ENCODE peak calls at places on chromosomes 7 and 10, in six cellular contexts. S, K, R, A, T and N are unnamed samples.

GRCh38 chr10:97185326-97186058 is at the start of gene SLIT1:
- DNase-seq in S (no peak), K (no peak), R (no peak), A (no peak), T (no peak), N (no peak)

GRCh38 chr7:52838981-52839411 is 196.4 kb upstream of the POM121L12 start:
- DNase-seq in S (no peak), K (no peak), R (no peak), A (no peak), T (no peak), N (peak; percentile 25)

GRCh38 chr7:127862540-127862939 is 168.7 kb downstream of the LRRC4 start:
- DNase-seq in S (no peak), K (no peak), R (no peak), A (no peak), T (no peak), N (no peak)

GRCh38 chr10:122078965-122079401 is 90.0 kb downstream of the TACC2 start:
- DNase-seq in S (no peak), K (no peak), R (no peak), A (no peak), T (no peak), N (no peak)

GRCh38 chr10:129764011-129764900 is 199.8 kb downstream of the EBF3 start:
- DNase-seq in S (no peak), K (no peak), R (peak; percentile 4), A (no peak), T (no peak), N (no peak)

GRCh38 chr10:102753724-102754123 is 10.0 kb downstream of the WBP1L start:
- DNase-seq in S (no peak), K (no peak), R (no peak), A (no peak), T (no peak), N (no peak)

GRCh38 chr7:18727094-18727870 is 231.7 kb downstream of the HDAC9 start:
- DNase-seq in S (no peak), K (peak; percentile 3), R (no peak), A (no peak), T (no peak), N (no peak)

GRCh38 chr7:46468753-46469356 is 547.8 kb upstream of the IGFBP3 start:
- DNase-seq in S (no peak), K (peak; percentile 35), R (no peak), A (peak; percentile 51), T (no peak), N (no peak)

GRCh38 chr10:86730227-86730626 is 26.2 kb upstream of the BMPR1A start:
- DNase-seq in S (no peak), K (peak; percentile 6), R (peak; percentile 74), A (no peak), T (no peak), N (no peak)

GRCh38 chr7:99380032-99380822 is 5.7 kb downstream of the ARPC1B start:
- DNase-seq in S (peak; percentile 56), K (peak; percentile 44), R (peak; percentile 42), A (no peak), T (peak; percentile 37), N (no peak)

GRCh38 chr10:68301790-68302502 is 29.9 kb upstream of the HNRNPH3 start:
- DNase-seq in S (peak; percentile 49), K (peak; percentile 75), R (no peak), A (peak; percentile 49), T (no peak), N (peak; percentile 36)

GRCh38 chr7:2115739-2116065 is 117.0 kb downstream of the MAD1L1 start:
- DNase-seq in S (no peak), K (no peak), R (no peak), A (no peak), T (no peak), N (no peak)

GRCh38 chr10:57874810-57875209 is 392.9 kb downstream of the IPMK start:
- DNase-seq in S (no peak), K (no peak), R (no peak), A (no peak), T (no peak), N (no peak)

GRCh38 chr7:117090820-117091219 is 137.5 kb downstream of the ST7 start:
- DNase-seq in S (no peak), K (no peak), R (no peak), A (no peak), T (no peak), N (no peak)

GRCh38 chr7:155206286-155207020 is 91.2 kb upstream of the INSIG1 start:
- DNase-seq in S (peak; percentile 71), K (peak; percentile 89), R (peak; percentile 56), A (no peak), T (peak; percentile 56), N (no peak)

GRCh38 chr10:64506963-64507362 is 985.8 kb downstream of the REEP3 start:
- DNase-seq in S (no peak), K (no peak), R (no peak), A (no peak), T (no peak), N (no peak)

GRCh38 chr7:23016345-23017253 is 2.7 kb upstream of the HYCC1 start:
- DNase-seq in S (no peak), K (no peak), R (no peak), A (no peak), T (no peak), N (no peak)

GRCh38 chr7:101781384-101781783 is 36.0 kb upstream of the CUX1 start:
- DNase-seq in S (no peak), K (no peak), R (no peak), A (no peak), T (no peak), N (no peak)

GRCh38 chr7:151136515-151136908 is 31.0 kb downstream of the GBX1 start:
- DNase-seq in S (no peak), K (no peak), R (no peak), A (no peak), T (no peak), N (no peak)

GRCh38 chr10:5373321-5373720 is 8.6 kb downstream of the UCN3 start:
- DNase-seq in S (no peak), K (no peak), R (no peak), A (no peak), T (no peak), N (no peak)

GRCh38 chr7:149072438-149072775 is 18.1 kb downstream of the ZNF786 start:
- DNase-seq in S (no peak), K (no peak), R (no peak), A (no peak), T (no peak), N (no peak)

GRCh38 chr10:129501652-129502436 is 34.8 kb downstream of the MGMT start:
- DNase-seq in S (no peak), K (no peak), R (no peak), A (no peak), T (peak; percentile 43), N (no peak)

GRCh38 chr7:135557455-135558336 is at the start of gene NUP205:
- DNase-seq in S (peak; percentile 84), K (peak; percentile 85), R (peak; percentile 65), A (peak; percentile 84), T (peak; percentile 54), N (peak; percentile 63)
- TF ChIP-seq POLR2A in S (peak; percentile 99), K (peak; percentile 69), R (peak; percentile 27), A (peak; percentile 66), T (peak; percentile 93), N (peak; percentile 79)

GRCh38 chr10:91901784-91902677 is 7.3 kb downstream of the FGFBP3 start:
- DNase-seq in S (peak; percentile 9), K (peak; percentile 97), R (no peak), A (peak; percentile 42), T (no peak), N (peak; percentile 75)
- TF ChIP-seq POLR2A in S (no peak), K (no peak), R (no peak), A (no peak), T (no peak), N (no peak)

GRCh38 chr7:26212921-26213718 is 11.6 kb downstream of the CBX3 start:
- DNase-seq in S (no peak), K (no peak), R (no peak), A (no peak), T (no peak), N (no peak)
- TF ChIP-seq POLR2A in S (peak; percentile 75), K (no peak), R (no peak), A (no peak), T (peak; percentile 22), N (no peak)

GRCh38 chr7:88458931-88459330 is 152.2 kb upstream of the STEAP4 start:
- DNase-seq in S (no peak), K (no peak), R (no peak), A (no peak), T (no peak), N (no peak)
- TF ChIP-seq POLR2A in S (no peak), K (no peak), R (no peak), A (no peak), T (no peak), N (no peak)